ENCODE peak calls at places on chromosomes 13 and 19, in four cellular contexts. X, G, K and C are unnamed samples. For H3K4me1, the result is how much of the 10 kb centered on the place peaks cover.

GRCh38 chr19:29086646-29087045 is 126.3 kb downstream of the UQCRFS1 start:
- DNase-seq in X (no peak), G (no peak), K (no peak), C (no peak)

GRCh38 chr13:30862707-30863106 is 43.4 kb upstream of the MEDAG start:
- DNase-seq in G (no peak), K (no peak), X (peak), C (peak)

GRCh38 chr13:69595181-69595580 is 512.4 kb upstream of the ATXN8OS start:
- DNase-seq in G (no peak), K (no peak), X (no peak), C (no peak)

GRCh38 chr13:93727301-93728141 is 500.9 kb downstream of the GPC6 start:
- DNase-seq in K (no peak), G (no peak), X (no peak), C (no peak)

GRCh38 chr19:45507864-45508680 is 793 bp downstream of the VASP start:
- DNase-seq in G (no peak), K (peak), X (no peak), C (no peak)

GRCh38 chr13:31588331-31588730 is 151.0 kb upstream of the RXFP2 start:
- DNase-seq in G (no peak), K (no peak), X (no peak), C (no peak)

GRCh38 chr19:55546822-55547614 is 1.7 kb upstream of the SBK3 start:
- DNase-seq in X (peak), G (peak), K (peak), C (peak)

GRCh38 chr13:23598371-23598770 is 28.2 kb downstream of the TNFRSF19 start:
- DNase-seq in G (no peak), K (no peak), X (no peak), C (no peak)

GRCh38 chr19:10230904-10231623 is at the start of gene S1PR2:
- DNase-seq in X (peak), G (peak), K (peak), C (peak)

GRCh38 chr19:5621945-5622464 is 571 bp downstream of the SAFB2 start:
- DNase-seq in G (no peak), X (no peak), K (peak), C (peak)

GRCh38 chr13:20389696-20390525 is 135.7 kb downstream of the CRYL1 start:
- DNase-seq in X (no peak), G (no peak), K (no peak), C (no peak)

GRCh38 chr19:577439-578392 is 5.3 kb downstream of the BSG start:
- DNase-seq in G (no peak), X (no peak), K (no peak), C (no peak)
- TF ChIP-seq CTCF in G (no peak), X (no peak), K (no peak), C (no peak)

DNA sequence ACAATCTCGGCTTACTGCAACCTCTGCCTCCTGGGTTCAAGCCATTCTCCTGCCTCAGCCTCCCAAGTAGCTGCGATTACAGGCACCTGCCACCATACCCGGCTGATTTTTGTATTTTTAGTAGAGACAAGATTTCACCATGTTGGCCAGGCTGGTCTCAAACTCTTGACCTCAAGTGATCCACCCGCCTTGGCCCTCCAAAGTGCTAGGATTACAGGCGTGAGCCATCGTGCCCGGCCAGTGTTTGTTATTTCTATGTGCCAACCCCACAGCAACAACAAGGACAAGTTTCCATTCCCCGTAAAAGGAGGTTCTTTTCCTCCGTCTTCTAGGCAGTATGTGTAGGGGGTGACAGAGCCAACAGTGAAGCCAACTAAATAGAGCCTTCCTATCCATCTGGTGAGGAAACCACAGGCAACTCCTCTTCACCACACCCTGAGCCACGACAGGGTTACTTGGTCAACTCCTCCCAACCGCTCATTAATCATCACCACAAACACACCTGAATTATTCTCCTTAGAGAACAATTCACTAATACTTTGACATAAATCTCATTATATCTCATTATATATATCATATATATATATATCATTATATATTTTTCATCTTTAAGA is 25.5 kb downstream of the FOXO1 start:
- DNase-seq in G (no peak), X (no peak), K (no peak), C (no peak)
- H3K4me1 ChIP-seq in G (under half), X (half or more), K (under half), C (under half)

GRCh38 chr19:14120497-14120780 is 2.9 kb upstream of the PRKACA start:
- DNase-seq in G (no peak), X (no peak), K (no peak), C (no peak)
- TF ChIP-seq CTCF in G (no peak), X (no peak), K (no peak), C (no peak)

GRCh38 chr13:114112231-114112825 is 20.1 kb downstream of the RASA3 start:
- DNase-seq in G (peak), X (no peak), K (no peak), C (peak)
- H3K4me1 ChIP-seq in G (under half), X (under half), K (half or more), C (under half)

GRCh38 chr19:50046649-50047503 is 21.1 kb downstream of the ZNF473 start:
- DNase-seq in G (peak), X (peak), K (peak), C (no peak)
- TF ChIP-seq CTCF in G (peak), X (peak), K (peak), C (peak)

GRCh38 chr13:45327253-45327954 is 13.6 kb downstream of the TPT1 start:
- DNase-seq in X (no peak), G (no peak), K (no peak), C (no peak)
- H3K4me1 ChIP-seq in X (half or more), G (under half), K (under half), C (under half)